ENCODE peak calls at places on chromosomes 4 and X, in seven cellular contexts. H is stimulated activated CD4-positive, alpha-beta T cell treated with anti-CD3 and anti-CD28 coated beads, Interleukin-4, amount 100 ng/mL, for 24 hours; Y is aorta; O is ELR; W is stimulated activated CD8-positive, alpha-beta memory T cell treated with anti-CD3 and anti-CD28 coated beads, Interleukin-7, amount 100 ng/mL, for 1 hour; N is activated T-cell treated with anti-CD3 and anti-CD28 coated beads for 24 hours; U is GM12891. E is an unnamed sample.

GRCh38 chr4:152968806-152969394 is 32.8 kb downstream of the FHDC1 start:
- DNase-seq in N (no peak), U (no peak), O (peak), H (no peak), W (no peak), Y (no peak), E (no peak)

GRCh38 chr4:3115637-3116300 is 41.3 kb downstream of the HTT start:
- DNase-seq in U (no peak), N (no peak), W (no peak), Y (no peak), H (no peak), O (peak), E (no peak)

GRCh38 chr4:126216611-126217010 is 901.9 kb downstream of the FAT4 start:
- DNase-seq in N (no peak), O (no peak), H (no peak), Y (no peak), U (no peak), W (no peak), E (no peak)

GRCh38 chr4:74431113-74431826 is 13.7 kb upstream of the AREG start:
- DNase-seq in Y (no peak), N (no peak), U (no peak), O (no peak), W (no peak), H (no peak), E (no peak)

GRCh38 chrX:45230410-45230809 is 29.7 kb upstream of the DIPK2B start:
- DNase-seq in O (no peak), H (no peak), Y (no peak), N (no peak), U (no peak), W (no peak), E (no peak)

GRCh38 chr4:87511500-87511899 is 17.7 kb downstream of the SPARCL1 start:
- DNase-seq in H (no peak), O (no peak), W (no peak), N (no peak), U (no peak), Y (no peak), E (no peak)

GRCh38 chr4:100805547-100805946 is 287.7 kb upstream of the EMCN start:
- DNase-seq in O (no peak), H (no peak), Y (no peak), W (no peak), N (no peak), U (no peak), E (no peak)

GRCh38 chr4:86815653-86816052 is 33.5 kb downstream of the SLC10A6 start:
- DNase-seq in W (no peak), Y (no peak), U (no peak), H (no peak), N (no peak), O (no peak), E (no peak)

GRCh38 chrX:37825225-37825842 is 22.0 kb downstream of the DYNLT3 start:
- DNase-seq in H (peak), N (peak), O (peak), Y (peak), W (peak), U (no peak), E (peak)

GRCh38 chr4:73019462-73020047 is 50.0 kb downstream of the COX18 start:
- DNase-seq in H (peak), Y (no peak), O (peak), N (no peak), W (no peak), U (peak), E (peak)

GRCh38 chr4:139887962-139888735 is 222.5 kb downstream of the MGST2 start:
- DNase-seq in N (no peak), H (no peak), O (peak), W (no peak), U (no peak), Y (no peak), E (no peak)

GRCh38 chr4:80911458-80911857 is 119.0 kb upstream of the BMP3 start:
- DNase-seq in Y (no peak), N (no peak), H (no peak), O (no peak), U (no peak), W (no peak), E (no peak)

GRCh38 chr4:109730294-109731051 is 603 bp upstream of the PLA2G12A start:
- DNase-seq in U (no peak), O (peak), N (no peak), W (no peak), H (no peak), Y (peak), E (no peak)

GRCh38 chr4:100519205-100519604 is 1.4 kb upstream of the EMCN start:
- DNase-seq in U (no peak), O (no peak), Y (no peak), H (no peak), W (no peak), N (no peak), E (no peak)

GRCh38 chrX:150465856-150466775 is 102.3 kb upstream of the MTM1 start:
- DNase-seq in Y (no peak), N (no peak), U (no peak), H (no peak), W (no peak), O (no peak), E (no peak)

GRCh38 chr4:61663310-61663709 is 463.2 kb downstream of the ADGRL3 start:
- DNase-seq in O (no peak), N (no peak), Y (no peak), U (no peak), H (no peak), W (no peak), E (no peak)

GRCh38 chrX:24395775-24396174 is 35.3 kb downstream of the SUPT20HL1 start:
- DNase-seq in W (no peak), N (peak), Y (no peak), O (peak), U (no peak), H (peak), E (peak)

GRCh38 chrX:20252392-20253231 is 14.1 kb downstream of the RPS6KA3 start:
- DNase-seq in U (no peak), W (peak), O (peak), H (peak), Y (peak), N (peak), E (peak)

GRCh38 chrX:68841251-68842049 is 12.6 kb downstream of the EFNB1 start:
- DNase-seq in O (no peak), Y (peak), U (no peak), N (no peak), H (no peak), W (no peak), E (no peak)

GRCh38 chr4:70556856-70557255 is 35.2 kb upstream of the AMBN start:
- DNase-seq in H (no peak), N (no peak), Y (no peak), O (peak), U (no peak), W (no peak), E (no peak)

GRCh38 chr4:125789018-125789417 is 474.3 kb downstream of the FAT4 start:
- DNase-seq in U (no peak), Y (no peak), N (no peak), W (no peak), O (no peak), H (no peak), E (no peak)

GRCh38 chrX:11146411-11146810 is 35.3 kb downstream of the HCCS start:
- DNase-seq in Y (no peak), W (no peak), O (no peak), N (no peak), U (no peak), H (no peak), E (no peak)

GRCh38 chr4:80086296-80086695 is 13.3 kb upstream of the ANTXR2 start:
- DNase-seq in O (no peak), W (no peak), H (no peak), Y (no peak), N (no peak), U (no peak), E (no peak)

GRCh38 chrX:108088511-108088910 is 2.8 kb downstream of the PSMD10 start:
- DNase-seq in Y (no peak), W (no peak), N (no peak), H (no peak), O (no peak), U (no peak), E (no peak)

GRCh38 chrX:97616883-97617510 is 733.3 kb downstream of the RPA4 start:
- DNase-seq in Y (peak), U (no peak), W (no peak), N (no peak), H (no peak), O (peak), E (no peak)

GRCh38 chr4:183320211-183321068 is at the start of gene CLDN22:
- DNase-seq in U (no peak), W (no peak), Y (no peak), H (no peak), N (no peak), O (no peak), E (no peak)

GRCh38 chr4:153750197-153750817 is 9.5 kb downstream of the RNF175 start:
- DNase-seq in O (peak), W (peak), U (peak), Y (peak), N (peak), H (peak), E (peak)

GRCh38 chr4:67658302-67658701 is 42.7 kb downstream of the UBA6 start:
- DNase-seq in U (no peak), H (peak), N (no peak), Y (no peak), O (no peak), W (no peak), E (no peak)

GRCh38 chr4:133891001-133891400 is 310.6 kb downstream of the PABPC4L start:
- DNase-seq in H (no peak), N (no peak), U (no peak), W (no peak), O (no peak), Y (no peak), E (no peak)

GRCh38 chr4:6734165-6734786 is 18.3 kb downstream of the BLOC1S4 start:
- DNase-seq in O (no peak), W (no peak), U (no peak), N (no peak), H (no peak), Y (no peak), E (no peak)

GRCh38 chr4:145937021-145937861 is 1.4 kb downstream of the ZNF827 start:
- DNase-seq in Y (peak), H (peak), O (peak), U (peak), W (peak), N (peak), E (peak)

GRCh38 chr4:174069848-174070330 is 213.6 kb downstream of the FBXO8 start:
- DNase-seq in N (no peak), O (no peak), H (no peak), Y (no peak), W (no peak), U (no peak), E (no peak)

GRCh38 chr4:138035781-138036258 is 206.3 kb downstream of the SLC7A11 start:
- DNase-seq in N (no peak), Y (no peak), W (no peak), U (peak), H (no peak), O (peak), E (no peak)

GRCh38 chr4:147741190-147741788 is 9.4 kb downstream of the ARHGAP10 start:
- DNase-seq in U (no peak), W (no peak), O (peak), Y (no peak), N (no peak), H (no peak), E (no peak)

GRCh38 chr4:6498511-6499240 is 26.3 kb upstream of the PPP2R2C start:
- DNase-seq in N (no peak), H (no peak), Y (no peak), W (no peak), O (no peak), U (no peak), E (no peak)

GRCh38 chr4:169418846-169419245 is 148.1 kb upstream of the SH3RF1 start:
- DNase-seq in O (peak), U (no peak), Y (no peak), N (no peak), H (no peak), W (no peak), E (no peak)

GRCh38 chr4:74830928-74831327 is 36.6 kb upstream of the BTC start:
- DNase-seq in U (no peak), H (no peak), O (no peak), W (no peak), N (no peak), Y (no peak), E (no peak)

E was measured in CD4-positive, CD25-positive, alpha-beta regulatory T cell.